ENCODE peak calls at places on chromosomes 3 and 15, in ten cellular contexts. U, H, W, A, Y, M, I, B, E and R are unnamed samples.

GRCh38 chr3:9047465-9048346 is 84.4 kb upstream of the RAD18 start:
- DNase-seq in H (no peak), I (no peak), M (no peak), E (no peak), U (no peak), Y (no peak), W (no peak), A (no peak), B (no peak), R (no peak)

GRCh38 chr15:74535388-74536084 is 5.5 kb upstream of the ARID3B start:
- DNase-seq in U (peak; percentile 31), W (no peak), E (no peak), H (no peak), M (no peak), I (no peak), Y (no peak), A (no peak), B (no peak), R (no peak)

GRCh38 chr15:96162322-96162721 is 168.2 kb upstream of the NR2F2 start:
- DNase-seq in W (no peak), M (no peak), U (no peak), B (no peak), Y (no peak), H (no peak), I (peak; percentile 84), E (no peak), A (no peak), R (no peak)

GRCh38 chr3:177693596-177693995 is 496.3 kb upstream of the TBL1XR1 start:
- DNase-seq in H (no peak), E (no peak), A (no peak), I (no peak), B (no peak), Y (no peak), M (no peak), W (no peak), U (no peak), R (no peak)

GRCh38 chr15:31206386-31207174 is 105.1 kb upstream of the TRPM1 start:
- DNase-seq in M (no peak), W (no peak), U (peak; percentile 33), H (no peak), A (peak; percentile 23), I (no peak), Y (no peak), E (peak; percentile 35), B (no peak), R (no peak)

GRCh38 chr3:143190101-143190500 is 70.5 kb downstream of the CHST2 start:
- DNase-seq in U (no peak), B (no peak), Y (no peak), E (no peak), A (no peak), M (no peak), H (no peak), W (no peak), I (no peak), R (no peak)

GRCh38 chr3:153162513-153163348 is 705 bp downstream of the RAP2B start:
- DNase-seq in B (peak; percentile 50), Y (no peak), H (no peak), W (peak; percentile 34), A (peak; percentile 78), E (peak; percentile 39), M (no peak), U (peak; percentile 59), I (peak; percentile 45), R (no peak)

GRCh38 chr3:197752107-197752506 is 2.4 kb downstream of the FYTTD1 start:
- DNase-seq in I (no peak), H (no peak), M (no peak), E (no peak), A (no peak), U (no peak), W (no peak), Y (no peak), B (no peak), R (no peak)

GRCh38 chr3:160765211-160765610 is 9.2 kb downstream of the PPM1L start:
- DNase-seq in E (no peak), H (no peak), B (no peak), I (no peak), U (no peak), A (no peak), M (no peak), Y (no peak), W (no peak), R (no peak)
- H3K4me3 ChIP-seq in E (no peak overlapping the region), H (no peak overlapping the region), B (no peak overlapping the region), I (no peak overlapping the region), U (no peak overlapping the region), A (no peak overlapping the region), M (no peak overlapping the region), Y (no peak overlapping the region), W (no peak overlapping the region), R (no peak overlapping the region)

GRCh38 chr3:128577711-128578110 is 72.9 kb downstream of the RPN1 start:
- DNase-seq in E (no peak), Y (no peak), I (no peak), A (no peak), H (no peak), M (no peak), B (no peak), W (no peak), U (no peak), R (no peak)

GRCh38 chr3:128575777-128576176 is 74.8 kb downstream of the RPN1 start:
- DNase-seq in E (no peak), A (no peak), W (no peak), U (no peak), Y (no peak), H (no peak), B (no peak), M (no peak), I (no peak), R (no peak)

GRCh38 chr3:128576290-128576689 is 74.3 kb downstream of the RPN1 start:
- DNase-seq in M (no peak), I (no peak), B (no peak), H (no peak), Y (no peak), W (no peak), U (no peak), A (no peak), E (no peak), R (no peak)

GRCh38 chr3:128579927-128580326 is 70.7 kb downstream of the RPN1 start:
- DNase-seq in M (no peak), E (no peak), H (no peak), Y (no peak), W (no peak), I (no peak), B (no peak), U (no peak), A (no peak), R (no peak)

GRCh38 chr3:128578346-128578745 is 72.3 kb downstream of the RPN1 start:
- DNase-seq in H (no peak), A (no peak), U (no peak), B (no peak), E (no peak), W (no peak), I (no peak), Y (no peak), M (no peak), R (no peak)
- H3K4me3 ChIP-seq in H (no peak overlapping the region), A (no peak overlapping the region), U (no peak overlapping the region), B (no peak overlapping the region), E (no peak overlapping the region), W (no peak overlapping the region), I (no peak overlapping the region), Y (no peak overlapping the region), M (no peak overlapping the region), R (no peak overlapping the region)

DNA sequence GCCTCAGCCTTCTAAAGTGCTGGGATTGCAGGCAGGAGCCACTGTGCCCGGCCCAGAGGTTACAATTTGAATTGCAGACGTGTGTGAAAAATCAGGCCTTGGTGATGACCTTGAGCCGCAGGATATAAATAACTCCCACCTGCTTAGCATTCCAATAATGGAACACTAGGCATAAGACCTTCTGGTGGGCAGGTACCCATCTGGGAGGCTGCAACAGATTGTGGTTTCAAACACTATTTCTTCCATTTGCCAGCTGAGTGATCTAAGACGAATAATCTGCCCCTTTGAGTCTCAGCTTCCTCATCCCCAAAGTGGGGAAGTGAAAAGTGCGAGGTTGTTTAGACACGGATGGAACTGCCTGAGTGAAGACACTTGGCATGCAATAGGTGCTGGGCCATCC is 47.7 kb upstream of the HERC1 start:
- DNase-seq in I (no peak), W (no peak), H (no peak), M (no peak), E (no peak), B (no peak), Y (no peak), U (no peak), A (no peak), R (no peak)
- H3K4me3 ChIP-seq in I (no peak overlapping the region), W (no peak overlapping the region), H (no peak overlapping the region), M (no peak overlapping the region), E (no peak overlapping the region), B (no peak overlapping the region), Y (no peak overlapping the region), U (no peak overlapping the region), A (no peak overlapping the region), R (no peak overlapping the region)

DNA sequence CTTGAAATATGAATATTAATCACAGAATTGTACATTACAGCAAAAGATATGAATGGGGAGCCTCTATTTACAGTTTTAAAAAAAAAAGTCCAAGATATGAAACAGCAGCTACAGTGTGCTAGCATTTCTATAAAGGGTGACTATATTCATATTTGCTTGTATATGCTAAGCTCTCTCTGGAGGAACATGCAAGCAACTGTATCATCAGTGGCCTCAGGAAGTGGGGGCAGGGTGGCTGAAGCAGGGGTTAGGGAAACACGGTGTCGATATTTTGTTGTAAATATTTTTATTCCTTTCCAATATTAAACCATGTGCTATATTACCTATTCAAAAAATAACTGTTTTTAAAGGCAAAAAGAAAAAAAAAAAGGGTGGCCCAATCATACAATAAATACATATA is 2.3 kb downstream of the UACA start:
- DNase-seq in H (no peak), M (no peak), U (no peak), A (no peak), E (peak; percentile 28), B (peak; percentile 59), I (no peak), W (no peak), Y (no peak), R (no peak)
- H3K4me3 ChIP-seq in H (no peak overlapping the region), M (peak overlapping the region; percentile 11), U (peak overlapping the region; percentile 100), A (peak overlapping the region; percentile 4), E (peak overlapping the region; percentile 98), B (peak overlapping the region; percentile 92), I (no peak overlapping the region), W (no peak overlapping the region), Y (peak overlapping the region; percentile 2), R (no peak overlapping the region)

GRCh38 chr15:55320963-55321362 is 1.9 kb downstream of the PIGB start:
- DNase-seq in U (no peak), M (no peak), Y (no peak), A (no peak), I (no peak), W (no peak), B (no peak), E (no peak), H (no peak), R (no peak)
- H3K4me3 ChIP-seq in U (no peak overlapping the region), M (no peak overlapping the region), Y (no peak overlapping the region), A (no peak overlapping the region), I (no peak overlapping the region), W (no peak overlapping the region), B (no peak overlapping the region), E (no peak overlapping the region), H (no peak overlapping the region), R (no peak overlapping the region)